ENCODE peak calls at places on chromosomes 1 and 21, in four cellular contexts. O, T, A and Q are unnamed samples.

GRCh38 chr1:165747632-165748452 is 20.8 kb downstream of the TMCO1 start:
- DNase-seq in O (peak), A (no peak), T (no peak), Q (no peak)

GRCh38 chr1:87292684-87293493 is 35.8 kb upstream of the LMO4 start:
- DNase-seq in A (peak), O (peak), T (peak), Q (peak)

GRCh38 chr1:89261926-89262540 is 10.6 kb downstream of the GBP5 start:
- DNase-seq in T (peak), A (no peak), O (no peak), Q (no peak)

GRCh38 chr1:110195196-110195595 is 14.9 kb upstream of the KCNC4 start:
- DNase-seq in O (no peak), T (no peak), A (no peak), Q (no peak)

GRCh38 chr1:102941364-102941947 is 166.9 kb downstream of the COL11A1 start:
- DNase-seq in A (no peak), T (peak), O (no peak), Q (no peak)

GRCh38 chr1:113488576-113489177 is 98.4 kb downstream of the MAGI3 start:
- DNase-seq in O (no peak), A (no peak), T (peak), Q (no peak)

GRCh38 chr1:159835862-159836518 is 9.3 kb downstream of the SLAMF8 start:
- DNase-seq in O (no peak), T (peak), A (no peak), Q (peak)

GRCh38 chr1:195763146-195763906 is 844.9 kb downstream of the KCNT2 start:
- DNase-seq in O (no peak), T (no peak), A (no peak), Q (no peak)

GRCh38 chr1:119960501-119960900 is 64.2 kb upstream of the ADAM30 start:
- DNase-seq in A (no peak), O (no peak), T (no peak), Q (no peak)

GRCh38 chr1:42013881-42014470 is 95.3 kb upstream of the HIVEP3 start:
- DNase-seq in T (peak), O (no peak), A (no peak), Q (no peak)

GRCh38 chr1:230099435-230099834 is 32.4 kb downstream of the GALNT2 start:
- DNase-seq in O (no peak), T (no peak), A (no peak), Q (no peak)

GRCh38 chr1:201172999-201173610 is 17.5 kb upstream of the IGFN1 start:
- DNase-seq in A (no peak), O (peak), T (peak), Q (peak)

GRCh38 chr1:29633784-29634183 is 397.5 kb downstream of the PTPRU start:
- DNase-seq in T (no peak), A (no peak), O (no peak), Q (no peak)

GRCh38 chr1:246213036-246213435 is 294.0 kb downstream of the SMYD3 start:
- DNase-seq in O (no peak), T (no peak), A (no peak), Q (no peak)

GRCh38 chr1:1087351-1088035 is 13.4 kb upstream of the RNF223 start:
- DNase-seq in T (no peak), O (no peak), A (no peak), Q (no peak)

GRCh38 chr1:188706742-188707141 is 1770.9 kb downstream of the BRINP3 start:
- DNase-seq in T (peak), O (peak), A (no peak), Q (no peak)

GRCh38 chr1:201530741-201531521 is 8.0 kb upstream of the NAV1 start:
- DNase-seq in T (peak), A (peak), O (peak), Q (peak)

GRCh38 chr1:71770121-71770520 is 512.2 kb downstream of the NEGR1 start:
- DNase-seq in T (peak), O (no peak), A (no peak), Q (no peak)

GRCh38 chr1:86339014-86339413 is 57.1 kb downstream of the ODF2L start:
- DNase-seq in A (no peak), T (no peak), O (no peak), Q (no peak)

GRCh38 chr1:36776949-36777348 is 257.4 kb downstream of the GRIK3 start:
- DNase-seq in O (no peak), A (no peak), T (no peak), Q (no peak)

GRCh38 chr1:222038971-222039370 is 297.1 kb upstream of the DUSP10 start:
- DNase-seq in A (no peak), T (no peak), O (no peak), Q (no peak)

GRCh38 chr21:35905973-35906357 is 154.4 kb downstream of the SETD4 start:
- DNase-seq in A (no peak), O (no peak), T (no peak), Q (no peak)

GRCh38 chr1:156435551-156436318 is 64.8 kb downstream of the MEF2D start:
- DNase-seq in A (peak), T (no peak), O (no peak), Q (no peak)

GRCh38 chr1:84598846-84599741 is 24.9 kb upstream of the CTBS start:
- DNase-seq in T (peak), A (peak), O (peak), Q (no peak)

GRCh38 chr1:93814059-93814794 is 64.8 kb downstream of the DNTTIP2 start:
- DNase-seq in T (peak), O (peak), A (peak), Q (peak)

GRCh38 chr21:38811257-38811656 is 5.5 kb downstream of the ETS2 start:
- DNase-seq in O (peak), T (peak), A (no peak), Q (no peak)

GRCh38 chr1:117710710-117711109 is 104.9 kb downstream of the TENT5C start:
- DNase-seq in O (no peak), A (no peak), T (no peak), Q (peak)